ENCODE peak calls at places on chromosomes 3 and 15, in six cellular contexts. R is nucleus accumbens; U is EL; Y is amniotic epithelial cell; S is activated CD4-positive, alpha-beta T cell treated with anti-CD3 and anti-CD28 coated beads for 24 hours; E is fibroblast of lung. B is an unnamed sample.

GRCh38 chr3:156643729-156644389 is 30.5 kb upstream of the TIPARP start:
- DNase-seq in R (peak), U (no peak), Y (peak), S (peak), E (peak), B (no peak)

GRCh38 chr15:25185791-25186190 is 231.0 kb downstream of the SNRPN start:
- DNase-seq in R (no peak), U (no peak), Y (no peak), S (no peak), E (no peak), B (no peak)

GRCh38 chr3:193800138-193801043 is 207.4 kb downstream of the OPA1 start:
- DNase-seq in R (no peak), U (no peak), Y (no peak), S (no peak), E (no peak), B (no peak)

GRCh38 chr3:175896655-175897054 is 1037.5 kb downstream of the NAALADL2 start:
- DNase-seq in R (no peak), U (no peak), Y (no peak), S (no peak), E (no peak), B (no peak)

GRCh38 chr3:188000361-188000861 is 153.5 kb upstream of the LPP start:
- DNase-seq in R (no peak), U (no peak), Y (no peak), S (no peak), E (no peak), B (no peak)

GRCh38 chr3:172281884-172282283 is 166.4 kb downstream of the GHSR start:
- DNase-seq in R (no peak), U (no peak), Y (no peak), S (no peak), E (no peak), B (no peak)

GRCh38 chr3:17023006-17023664 is 138.4 kb downstream of the PLCL2 start:
- DNase-seq in R (no peak), U (peak), Y (no peak), S (peak), E (no peak), B (peak)

GRCh38 chr3:192597511-192597910 is 129.8 kb downstream of the FGF12 start:
- DNase-seq in R (no peak), U (no peak), Y (no peak), S (no peak), E (no peak), B (no peak)

GRCh38 chr3:25962255-25962654 is 172.4 kb downstream of the OXSM start:
- DNase-seq in R (no peak), U (no peak), Y (no peak), S (no peak), E (no peak), B (peak)

GRCh38 chr3:20462226-20462625 is 276.2 kb upstream of the SGO1 start:
- DNase-seq in R (no peak), U (no peak), Y (peak), S (no peak), E (no peak), B (peak)

GRCh38 chr15:43799209-43799944 is 643 bp downstream of the SERINC4 start:
- DNase-seq in R (no peak), U (no peak), Y (no peak), S (no peak), E (no peak), B (no peak)

GRCh38 chr15:63044645-63045437 is 2.3 kb downstream of the TPM1 start:
- DNase-seq in R (no peak), U (peak), Y (peak), S (no peak), E (no peak), B (peak)

GRCh38 chr3:183178833-183179549 is 16.5 kb upstream of the LAMP3 start:
- DNase-seq in R (peak), U (peak), Y (peak), S (peak), E (peak), B (peak)

GRCh38 chr3:14497321-14497720 is 42.8 kb downstream of the GRIP2 start:
- DNase-seq in R (no peak), U (no peak), Y (no peak), S (no peak), E (no peak), B (no peak)

GRCh38 chr3:30518201-30518864 is 88.1 kb upstream of the TGFBR2 start:
- DNase-seq in R (no peak), U (no peak), Y (peak), S (no peak), E (peak), B (peak)

GRCh38 chr15:62805502-62805901 is 237.0 kb upstream of the TPM1 start:
- DNase-seq in R (no peak), U (no peak), Y (no peak), S (no peak), E (no peak), B (no peak)

GRCh38 chr3:151869186-151869585 is 4.3 kb upstream of the SUCNR1 start:
- DNase-seq in R (no peak), U (no peak), Y (no peak), S (no peak), E (no peak), B (no peak)

B was measured in astrocyte of the hippocampus.